ENCODE peak calls at places on chromosomes 3 and 15, in four cellular contexts. G, R, D and X are unnamed samples.

GRCh38 chr3:72032435-72033118 is 247.6 kb upstream of the PROK2 start:
- DNase-seq in D (no peak), R (peak; percentile 51), G (no peak), X (peak; percentile 15)

GRCh38 chr15:97235285-97235985 is 725.1 kb upstream of the ARRDC4 start:
- DNase-seq in D (peak; percentile 28), R (peak; percentile 52), G (no peak), X (no peak)

GRCh38 chr3:111874177-111874820 is 15.2 kb downstream of the PHLDB2 start:
- DNase-seq in D (no peak), G (no peak), R (no peak), X (no peak)

GRCh38 chr3:112381673-112382542 is 49.0 kb downstream of the CD200 start:
- DNase-seq in D (no peak), G (no peak), R (no peak), X (no peak)

GRCh38 chr3:174614046-174614445 is 245.1 kb upstream of the NAALADL2 start:
- DNase-seq in R (no peak), G (peak; percentile 15), D (no peak), X (no peak)

GRCh38 chr3:69724722-69725435 is 14.4 kb upstream of the MITF start:
- DNase-seq in G (no peak), D (no peak), R (no peak), X (no peak)

GRCh38 chr15:88202231-88202630 is 54.3 kb downstream of the NTRK3 start:
- DNase-seq in D (no peak), G (no peak), R (no peak), X (no peak)

GRCh38 chr3:171028025-171028778 is 1.7 kb upstream of the SLC2A2 start:
- DNase-seq in G (peak; percentile 37), D (no peak), R (peak; percentile 81), X (peak; percentile 51)

GRCh38 chr3:32843504-32844321 is 25.9 kb downstream of the TRIM71 start:
- DNase-seq in R (peak; percentile 84), G (no peak), D (no peak), X (no peak)

GRCh38 chr15:73908822-73909122 is 17.5 kb upstream of the LOXL1 start:
- DNase-seq in R (no peak), G (no peak), D (no peak), X (no peak)

GRCh38 chr3:324423-324822 is 127.9 kb downstream of the CHL1 start:
- DNase-seq in R (no peak), G (no peak), D (no peak), X (no peak)

GRCh38 chr3:32969656-32970055 is 18.2 kb downstream of the CCR4 start:
- DNase-seq in D (no peak), R (no peak), G (no peak), X (no peak)

GRCh38 chr3:112752092-112752512 is 94.6 kb downstream of the CD200R1L start:
- DNase-seq in G (peak; percentile 50), R (no peak), D (no peak), X (no peak)

GRCh38 chr3:154571827-154572226 is 141.8 kb upstream of the GPR149 start:
- DNase-seq in R (no peak), D (no peak), G (no peak), X (no peak)

GRCh38 chr15:101138913-101139880 is 112.7 kb downstream of the CHSY1 start:
- DNase-seq in G (no peak), D (no peak), R (no peak), X (no peak)

GRCh38 chr15:83320831-83321230 is 36.4 kb upstream of the BNC1 start:
- DNase-seq in G (no peak), D (no peak), R (no peak), X (no peak)

GRCh38 chr15:88635343-88635742 is 3.5 kb upstream of the ISG20 start:
- DNase-seq in D (no peak), G (peak; percentile 35), R (no peak), X (no peak)

GRCh38 chr3:190026154-190026553 is 94.5 kb downstream of the P3H2 start:
- DNase-seq in D (no peak), R (no peak), G (no peak), X (no peak)

GRCh38 chr3:160413613-160414248 is 14.3 kb downstream of the SMC4 start:
- DNase-seq in G (peak; percentile 52), D (peak; percentile 50), R (peak; percentile 68), X (no peak)

GRCh38 chr15:63749330-63749942 is 84.3 kb downstream of the HERC1 start:
- DNase-seq in D (no peak), R (no peak), G (no peak), X (no peak)

GRCh38 chr3:124632566-124633140 is 97.6 kb upstream of the UMPS start:
- DNase-seq in D (no peak), G (no peak), R (no peak), X (no peak)

GRCh38 chr3:188528390-188528789 is 374.4 kb downstream of the LPP start:
- DNase-seq in R (no peak), D (no peak), G (no peak), X (no peak)

GRCh38 chr3:156948402-156949210 is 122.5 kb downstream of the LEKR1 start:
- DNase-seq in D (no peak), R (no peak), G (no peak), X (no peak)

GRCh38 chr3:55877703-55878102 is 390.6 kb upstream of the WNT5A start:
- DNase-seq in D (no peak), G (no peak), R (peak; percentile 47), X (no peak)

GRCh38 chr15:25508369-25509002 is 69.7 kb upstream of the UBE3A start:
- DNase-seq in G (no peak), D (no peak), R (no peak), X (peak; percentile 43)

GRCh38 chr3:50441818-50442217 is 61.6 kb downstream of the CACNA2D2 start:
- DNase-seq in G (no peak), R (no peak), D (no peak), X (no peak)

GRCh38 chr3:53081318-53081717 is 35.4 kb upstream of the SFMBT1 start:
- DNase-seq in D (no peak), G (no peak), R (peak; percentile 15), X (no peak)

GRCh38 chr3:73603771-73604171 is 21.0 kb downstream of the PDZRN3 start:
- DNase-seq in D (no peak), G (peak; percentile 47), R (no peak), X (no peak)

GRCh38 chr3:135452881-135453280 is 512.6 kb upstream of the PPP2R3A start:
- DNase-seq in G (no peak), R (peak; percentile 52), D (no peak), X (no peak)

GRCh38 chr3:146421814-146422748 is 47.3 kb downstream of the PLSCR2 start:
- DNase-seq in G (no peak), R (no peak), D (no peak), X (no peak)

GRCh38 chr3:173732237-173732636 is 334.7 kb downstream of the NLGN1 start:
- DNase-seq in R (no peak), D (no peak), G (no peak), X (no peak)

GRCh38 chr3:142088522-142088921 is 60.8 kb downstream of the TFDP2 start:
- DNase-seq in D (no peak), R (no peak), G (no peak), X (no peak)

GRCh38 chr15:78836333-78836732 is 25.1 kb upstream of the ADAMTS7 start:
- DNase-seq in R (no peak), D (no peak), G (no peak), X (no peak)
- TF ChIP-seq CTCF in R (no peak), D (no peak), G (no peak), X (no peak)

GRCh38 chr3:66423791-66424190 is 77.0 kb downstream of the LRIG1 start:
- DNase-seq in G (no peak), R (no peak), D (no peak), X (no peak)
- TF ChIP-seq CTCF in G (no peak), R (no peak), D (no peak), X (no peak)

DNA sequence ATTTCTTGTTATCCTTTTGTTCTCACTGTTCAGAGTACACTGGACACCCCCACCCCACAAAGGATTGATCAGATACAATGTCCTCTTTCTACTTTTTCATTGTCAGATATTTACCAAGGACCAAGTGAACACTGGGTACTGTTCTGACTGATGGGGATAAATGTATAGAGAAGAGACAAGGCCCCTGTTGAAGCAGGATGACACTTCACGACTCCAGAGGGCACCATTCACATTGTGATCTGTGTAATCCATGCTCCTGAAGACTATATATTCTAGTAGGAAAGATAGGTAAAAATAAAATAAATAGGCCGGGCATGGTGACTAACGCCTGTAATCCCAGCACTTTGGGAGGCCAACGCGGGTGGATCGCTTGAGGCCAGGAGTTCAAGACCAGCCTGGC is 7.2 kb upstream of the CRYGS start:
- DNase-seq in D (no peak), R (no peak), G (no peak), X (no peak)
- TF ChIP-seq CTCF in D (no peak), R (no peak), G (no peak), X (no peak)

GRCh38 chr15:59291214-59291551 is 81.5 kb downstream of the MYO1E start:
- DNase-seq in G (no peak), R (no peak), D (no peak), X (no peak)
- TF ChIP-seq CTCF in G (no peak), R (no peak), D (no peak), X (no peak)

GRCh38 chr3:7630925-7631324 is 770.0 kb downstream of the GRM7 start:
- DNase-seq in G (no peak), D (peak; percentile 23), R (no peak), X (peak; percentile 34)
- TF ChIP-seq CTCF in G (no peak), D (no peak), R (no peak), X (no peak)

GRCh38 chr15:69762373-69763148 is 309.9 kb downstream of the RPLP1 start:
- DNase-seq in G (no peak), D (no peak), R (peak; percentile 72), X (no peak)
- TF ChIP-seq CTCF in G (peak; percentile 10), D (no peak), R (peak; percentile 77), X (no peak)

DNA sequence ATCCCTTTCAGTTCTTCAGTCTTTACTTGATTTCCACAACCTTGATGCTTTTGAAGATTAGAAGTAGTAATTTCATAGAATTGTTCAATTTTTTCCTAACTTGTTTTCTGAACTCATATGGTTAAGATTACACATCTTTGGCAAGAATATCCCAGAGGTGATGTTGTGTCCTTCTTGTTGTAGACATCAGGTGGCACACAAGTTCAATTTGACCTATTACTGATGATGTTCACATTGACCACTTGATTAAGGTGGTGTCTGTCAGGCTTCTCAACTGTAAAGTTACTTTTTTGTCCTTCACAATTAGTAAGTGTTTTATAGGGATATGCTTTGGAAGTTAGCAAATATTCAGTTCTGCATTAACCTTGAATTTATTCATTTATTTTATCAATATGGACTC is 34.6 kb upstream of the THRB start:
- DNase-seq in R (no peak), D (no peak), G (no peak), X (no peak)
- TF ChIP-seq CTCF in R (no peak), D (no peak), G (no peak), X (no peak)